ENCODE peak calls at places on chromosomes 12 and 14, in five cellular contexts. P, I, E, Y and U are unnamed samples. For H3K4me1, the result is how much of the 10 kb centered on the place peaks cover.

GRCh38 chr12:53231859-53232640 is at the start of gene RARG:
- DNase-seq in P (peak), Y (peak), E (peak), I (peak), U (peak)

GRCh38 chr12:88218293-88218692 is 76.2 kb downstream of the TMTC3 start:
- DNase-seq in P (no peak), I (no peak), E (no peak), Y (no peak), U (no peak)

GRCh38 chr12:15662303-15662980 is 126.7 kb downstream of the EPS8 start:
- DNase-seq in E (no peak), Y (no peak), I (peak), P (no peak), U (no peak)

GRCh38 chr12:32163596-32163995 is 56.9 kb downstream of the BICD1 start:
- DNase-seq in P (no peak), I (no peak), E (no peak), Y (no peak), U (no peak)

GRCh38 chr12:80269953-80270552 is 170.7 kb downstream of the OTOGL start:
- DNase-seq in Y (no peak), P (no peak), E (no peak), I (peak), U (no peak)

GRCh38 chr12:94874986-94875312 is 128.5 kb downstream of the NDUFA12 start:
- DNase-seq in Y (no peak), E (no peak), P (no peak), I (no peak), U (no peak)

GRCh38 chr14:94682736-94683135 is 70.5 kb downstream of the SERPINA3 start:
- DNase-seq in P (no peak), Y (no peak), I (no peak), E (peak), U (no peak)

GRCh38 chr12:14156606-14157005 is 175.2 kb upstream of the GRIN2B start:
- DNase-seq in P (no peak), I (no peak), Y (no peak), E (no peak), U (no peak)

GRCh38 chr12:34399631-34400422 is 377.5 kb downstream of the ALG10 start:
- DNase-seq in I (no peak), P (peak), E (peak), Y (no peak), U (no peak)

GRCh38 chr12:58252914-58253313 is 311.5 kb downstream of the ATP23 start:
- DNase-seq in E (no peak), P (no peak), I (no peak), Y (no peak), U (no peak)

GRCh38 chr12:29844667-29845066 is 60.9 kb upstream of the TMTC1 start:
- DNase-seq in I (no peak), P (no peak), Y (no peak), E (no peak), U (no peak)

GRCh38 chr12:76247026-76247688 is 101.1 kb downstream of the BBS10 start:
- DNase-seq in I (no peak), E (no peak), Y (no peak), P (no peak), U (no peak)

GRCh38 chr12:80939231-80939950 is 1.7 kb upstream of the LIN7A start:
- DNase-seq in I (no peak), Y (no peak), E (no peak), P (no peak), U (no peak)

GRCh38 chr12:22130671-22131070 is 84.7 kb downstream of the CMAS start:
- DNase-seq in P (no peak), Y (no peak), E (no peak), I (no peak), U (no peak)

GRCh38 chr12:65825573-65826512 is 1.6 kb downstream of the HMGA2 start:
- DNase-seq in I (peak), E (peak), P (no peak), Y (no peak), U (no peak)

GRCh38 chr12:3225154-3225795 is 148.1 kb downstream of the TSPAN9 start:
- DNase-seq in Y (no peak), P (no peak), I (no peak), E (no peak), U (no peak)

GRCh38 chr14:77005559-77005958 is 22.9 kb downstream of the IRF2BPL start:
- DNase-seq in E (no peak), I (no peak), Y (no peak), P (no peak), U (no peak)

GRCh38 chr14:30848449-30849240 is 25.7 kb upstream of the COCH start:
- DNase-seq in P (no peak), E (no peak), I (no peak), Y (no peak), U (no peak)

GRCh38 chr14:76320486-76320885 is 55.5 kb upstream of the ESRRB start:
- DNase-seq in E (no peak), P (no peak), I (no peak), Y (no peak), U (no peak)

GRCh38 chr12:92859650-92860386 is 69.3 kb downstream of the EEA1 start:
- DNase-seq in P (no peak), I (no peak), E (no peak), Y (no peak), U (no peak)

GRCh38 chr14:92040431-92041040 is 677 bp upstream of the TRIP11 start:
- DNase-seq in I (peak), Y (no peak), P (no peak), E (no peak), U (no peak)

GRCh38 chr12:77940011-77940423 is 109.3 kb downstream of the NAV3 start:
- DNase-seq in E (no peak), P (no peak), Y (no peak), I (peak), U (no peak)

GRCh38 chr14:65422093-65422834 is 9.7 kb downstream of the FUT8 start:
- DNase-seq in Y (no peak), P (no peak), E (no peak), I (no peak), U (no peak)

DNA sequence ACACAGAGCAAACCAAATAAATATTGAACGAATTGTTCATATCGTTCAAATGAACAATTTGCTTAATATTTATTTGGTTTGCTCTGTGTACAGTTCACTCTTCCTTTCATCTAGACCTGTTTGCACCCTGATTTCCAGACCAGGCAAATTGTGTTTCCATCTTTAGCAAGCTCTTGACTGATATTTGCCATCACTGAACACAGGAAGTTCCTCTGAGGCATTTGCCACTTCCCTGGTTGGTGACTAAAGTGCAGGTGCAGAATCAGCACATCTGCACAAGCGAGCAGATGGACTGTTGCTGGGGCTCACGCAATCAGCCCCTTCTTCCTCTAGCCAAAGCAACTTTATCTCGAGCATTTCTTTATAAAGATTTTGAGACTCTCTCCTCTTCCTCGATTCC is 112.9 kb downstream of the DAAM1 start:
- DNase-seq in Y (no peak), I (no peak), P (no peak), E (no peak), U (peak)
- H3K4me1 ChIP-seq in Y (under half), I (under half), P (under half), E (under half), U (under half)

GRCh38 chr12:124469193-124469888 is 98.1 kb downstream of the NCOR2 start:
- DNase-seq in P (no peak), I (no peak), Y (peak), E (no peak), U (peak)

GRCh38 chr12:124464062-124464461 is 103.3 kb downstream of the NCOR2 start:
- DNase-seq in P (no peak), I (no peak), Y (no peak), E (no peak), U (no peak)

GRCh38 chr12:124464830-124465229 is 102.6 kb downstream of the NCOR2 start:
- DNase-seq in P (no peak), I (no peak), E (no peak), Y (no peak), U (no peak)

GRCh38 chr12:124465473-124465872 is 101.9 kb downstream of the NCOR2 start:
- DNase-seq in I (no peak), P (no peak), E (no peak), Y (no peak), U (no peak)

GRCh38 chr12:124466200-124467128 is 100.9 kb downstream of the NCOR2 start:
- DNase-seq in E (peak), P (peak), I (no peak), Y (peak), U (peak)
- H3K4me3 ChIP-seq in E (no peak), P (peak), I (no peak), Y (peak), U (peak)

DNA sequence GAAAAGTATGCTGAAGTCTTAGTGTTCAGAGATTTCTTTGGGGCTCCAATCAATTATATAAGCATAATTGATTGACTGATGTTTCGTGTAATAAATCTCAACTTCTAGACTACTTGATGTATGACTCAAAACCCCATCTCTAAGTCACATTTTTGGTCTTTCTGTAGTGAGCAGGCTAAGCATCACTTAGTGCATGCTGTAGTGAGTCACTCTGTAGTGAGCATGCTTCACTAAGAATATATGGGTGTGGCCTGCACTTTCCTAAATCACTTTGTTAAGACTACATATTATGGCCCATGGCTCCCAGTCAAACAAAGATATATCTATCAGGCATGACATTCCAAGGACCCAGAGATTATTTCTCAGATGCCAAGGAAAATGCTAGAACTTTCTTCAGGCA is 909.5 kb upstream of the LRFN5 start:
- DNase-seq in E (no peak), Y (no peak), I (no peak), P (no peak), U (no peak)
- H3K27ac ChIP-seq in E (no peak), Y (no peak), I (no peak), P (no peak), U (no peak)

GRCh38 chr12:119671070-119671469 is 3.1 kb downstream of the PRKAB1 start:
- DNase-seq in P (no peak), I (no peak), Y (no peak), E (no peak), U (no peak)
- H3K4me1 ChIP-seq in P (under half), I (under half), Y (under half), E (under half), U (half or more)